ENCODE peak calls at places on chromosomes 11 and 22, in five cellular contexts. One of them, this sample, is unnamed.

GRCh38 chr22:21865041-21865440 is 2.4 kb downstream of the MAPK1 start:
- DNase-seq in IMR-90: peak; percentile 91
- DNase-seq in pancreas: no peak
- DNase-seq in brain microvascular endothelial cell: peak; percentile 79
- DNase-seq in fibroblast of pulmonary artery: peak; percentile 83
- DNase-seq in this sample: no peak

GRCh38 chr11:111913997-111914396 is 1.5 kb downstream of the HSPB2 start:
- DNase-seq in IMR-90: peak; percentile 76
- DNase-seq in pancreas: no peak
- DNase-seq in brain microvascular endothelial cell: peak; percentile 59
- DNase-seq in fibroblast of pulmonary artery: peak; percentile 88
- DNase-seq in this sample: no peak

GRCh38 chr11:27462543-27462942 is 10.0 kb downstream of the LGR4 start:
- DNase-seq in IMR-90: no peak
- DNase-seq in pancreas: no peak
- DNase-seq in brain microvascular endothelial cell: peak; percentile 67
- DNase-seq in fibroblast of pulmonary artery: peak; percentile 47
- DNase-seq in this sample: no peak

GRCh38 chr11:111367411-111368284 is 11.4 kb downstream of the POU2AF1 start:
- DNase-seq in IMR-90: no peak
- DNase-seq in pancreas: no peak
- DNase-seq in brain microvascular endothelial cell: no peak
- DNase-seq in fibroblast of pulmonary artery: no peak
- DNase-seq in this sample: no peak

GRCh38 chr11:119694334-119694733 is 34.7 kb downstream of the NECTIN1 start:
- DNase-seq in IMR-90: no peak
- DNase-seq in pancreas: peak; percentile 68
- DNase-seq in brain microvascular endothelial cell: no peak
- DNase-seq in fibroblast of pulmonary artery: no peak
- DNase-seq in this sample: peak; percentile 73

GRCh38 chr22:27175444-27175843 is 518.1 kb downstream of the MIAT start:
- DNase-seq in IMR-90: no peak
- DNase-seq in pancreas: no peak
- DNase-seq in brain microvascular endothelial cell: no peak
- DNase-seq in fibroblast of pulmonary artery: no peak
- DNase-seq in this sample: no peak

GRCh38 chr11:77361184-77361583 is 59.7 kb upstream of the GDPD4 start:
- DNase-seq in IMR-90: peak; percentile 63
- DNase-seq in pancreas: no peak
- DNase-seq in brain microvascular endothelial cell: peak; percentile 39
- DNase-seq in fibroblast of pulmonary artery: peak; percentile 44
- DNase-seq in this sample: no peak

GRCh38 chr22:43042101-43042780 is 27.3 kb upstream of the PACSIN2 start:
- DNase-seq in IMR-90: peak; percentile 24
- DNase-seq in pancreas: no peak
- DNase-seq in brain microvascular endothelial cell: no peak
- DNase-seq in fibroblast of pulmonary artery: no peak
- DNase-seq in this sample: no peak

GRCh38 chr11:126628790-126629621 is 273.5 kb downstream of the ST3GAL4 start:
- DNase-seq in IMR-90: peak; percentile 55
- DNase-seq in pancreas: no peak
- DNase-seq in brain microvascular endothelial cell: no peak
- DNase-seq in fibroblast of pulmonary artery: no peak
- DNase-seq in this sample: no peak

GRCh38 chr22:48976556-48977535 is 850.8 kb downstream of the BRD1 start:
- DNase-seq in IMR-90: no peak
- DNase-seq in pancreas: no peak
- DNase-seq in brain microvascular endothelial cell: no peak
- DNase-seq in fibroblast of pulmonary artery: no peak
- DNase-seq in this sample: no peak

GRCh38 chr11:47186076-47186936 is at the start of gene PACSIN3:
- DNase-seq in IMR-90: peak; percentile 19
- DNase-seq in pancreas: no peak
- DNase-seq in brain microvascular endothelial cell: peak; percentile 15
- DNase-seq in fibroblast of pulmonary artery: peak; percentile 35
- DNase-seq in this sample: no peak

GRCh38 chr11:47183969-47184368 is 2.3 kb downstream of the PACSIN3 start:
- DNase-seq in IMR-90: no peak
- DNase-seq in pancreas: no peak
- DNase-seq in brain microvascular endothelial cell: no peak
- DNase-seq in fibroblast of pulmonary artery: no peak
- DNase-seq in this sample: no peak

GRCh38 chr11:47183031-47183856 is 3.0 kb downstream of the PACSIN3 start:
- DNase-seq in IMR-90: no peak
- DNase-seq in pancreas: no peak
- DNase-seq in brain microvascular endothelial cell: no peak
- DNase-seq in fibroblast of pulmonary artery: no peak
- DNase-seq in this sample: no peak

GRCh38 chr11:47185305-47186075 is 744 bp downstream of the PACSIN3 start:
- DNase-seq in IMR-90: peak; percentile 37
- DNase-seq in pancreas: peak; percentile 59
- DNase-seq in brain microvascular endothelial cell: peak; percentile 11
- DNase-seq in fibroblast of pulmonary artery: peak; percentile 20
- DNase-seq in this sample: no peak

DNA sequence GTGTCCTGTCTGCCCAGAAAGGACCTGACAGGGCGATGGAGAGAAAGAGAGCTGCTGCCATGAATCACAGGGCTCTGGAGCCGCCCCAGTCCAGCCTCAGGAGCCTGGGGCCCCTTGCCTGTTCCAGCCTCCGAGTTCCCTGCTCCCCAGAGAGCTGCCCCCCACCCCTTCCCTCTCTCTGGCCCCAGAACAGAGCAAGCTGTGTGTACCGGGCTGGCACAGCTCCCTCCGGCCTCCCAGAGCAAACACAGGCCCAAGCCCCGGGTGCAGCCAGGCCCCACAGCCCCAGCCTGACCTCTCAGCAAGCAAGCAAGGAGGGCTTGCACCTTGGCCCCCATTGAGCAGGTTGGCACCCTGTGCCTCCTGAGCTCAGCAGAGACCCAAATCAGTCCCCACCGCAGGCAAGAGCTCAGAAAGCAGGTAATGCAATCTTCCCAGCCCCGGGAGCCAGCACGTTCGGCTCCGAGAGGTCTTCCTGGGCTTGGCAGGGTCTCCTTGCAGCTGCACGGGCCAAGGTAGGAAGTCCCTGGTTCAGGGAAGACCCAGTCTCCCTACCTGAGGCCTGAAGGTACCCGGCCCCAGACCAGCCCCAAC is 1.4 kb downstream of the PACSIN3 start:
- DNase-seq in IMR-90: no peak
- DNase-seq in pancreas: peak; percentile 63
- DNase-seq in brain microvascular endothelial cell: no peak
- DNase-seq in fibroblast of pulmonary artery: no peak
- DNase-seq in this sample: no peak
- H3K4me3 ChIP-seq in IMR-90: peak overlapping the region; percentile 94
- H3K4me3 ChIP-seq in pancreas: peak overlapping the region; percentile 69
- H3K4me3 ChIP-seq in brain microvascular endothelial cell: peak overlapping the region; percentile 68
- H3K4me3 ChIP-seq in fibroblast of pulmonary artery: peak overlapping the region; percentile 64
- H3K4me3 ChIP-seq in this sample: no peak overlapping the region

GRCh38 chr11:128299132-128299726 is 288.1 kb downstream of the ETS1 start:
- DNase-seq in IMR-90: peak; percentile 80
- DNase-seq in pancreas: no peak
- DNase-seq in brain microvascular endothelial cell: peak; percentile 40
- DNase-seq in fibroblast of pulmonary artery: peak; percentile 24
- DNase-seq in this sample: no peak
- H3K4me3 ChIP-seq in IMR-90: no peak overlapping the region
- H3K4me3 ChIP-seq in pancreas: no peak overlapping the region
- H3K4me3 ChIP-seq in brain microvascular endothelial cell: no peak overlapping the region
- H3K4me3 ChIP-seq in fibroblast of pulmonary artery: no peak overlapping the region
- H3K4me3 ChIP-seq in this sample: no peak overlapping the region

GRCh38 chr22:20156611-20157415 is 6.0 kb upstream of the CCDC188 start:
- DNase-seq in IMR-90: peak; percentile 66
- DNase-seq in pancreas: peak; percentile 71
- DNase-seq in brain microvascular endothelial cell: peak; percentile 63
- DNase-seq in fibroblast of pulmonary artery: peak; percentile 81
- DNase-seq in this sample: peak; percentile 82

GRCh38 chr22:20154602-20155183 is 3.8 kb upstream of the CCDC188 start:
- DNase-seq in IMR-90: no peak
- DNase-seq in pancreas: no peak
- DNase-seq in brain microvascular endothelial cell: no peak
- DNase-seq in fibroblast of pulmonary artery: no peak
- DNase-seq in this sample: no peak

GRCh38 chr22:20153945-20154344 is 3.1 kb upstream of the CCDC188 start:
- DNase-seq in IMR-90: peak; percentile 20
- DNase-seq in pancreas: no peak
- DNase-seq in brain microvascular endothelial cell: no peak
- DNase-seq in fibroblast of pulmonary artery: no peak
- DNase-seq in this sample: no peak

GRCh38 chr22:20156042-20156389 is 5.2 kb upstream of the CCDC188 start:
- DNase-seq in IMR-90: no peak
- DNase-seq in pancreas: no peak
- DNase-seq in brain microvascular endothelial cell: no peak
- DNase-seq in fibroblast of pulmonary artery: no peak
- DNase-seq in this sample: no peak

GRCh38 chr22:20155330-20156041 is 4.6 kb upstream of the CCDC188 start:
- DNase-seq in IMR-90: no peak
- DNase-seq in pancreas: no peak
- DNase-seq in brain microvascular endothelial cell: peak; percentile 30
- DNase-seq in fibroblast of pulmonary artery: peak; percentile 12
- DNase-seq in this sample: no peak
- H3K4me3 ChIP-seq in IMR-90: no peak overlapping the region
- H3K4me3 ChIP-seq in pancreas: no peak overlapping the region
- H3K4me3 ChIP-seq in brain microvascular endothelial cell: peak overlapping the region; percentile 22
- H3K4me3 ChIP-seq in fibroblast of pulmonary artery: no peak overlapping the region
- H3K4me3 ChIP-seq in this sample: no peak overlapping the region

DNA sequence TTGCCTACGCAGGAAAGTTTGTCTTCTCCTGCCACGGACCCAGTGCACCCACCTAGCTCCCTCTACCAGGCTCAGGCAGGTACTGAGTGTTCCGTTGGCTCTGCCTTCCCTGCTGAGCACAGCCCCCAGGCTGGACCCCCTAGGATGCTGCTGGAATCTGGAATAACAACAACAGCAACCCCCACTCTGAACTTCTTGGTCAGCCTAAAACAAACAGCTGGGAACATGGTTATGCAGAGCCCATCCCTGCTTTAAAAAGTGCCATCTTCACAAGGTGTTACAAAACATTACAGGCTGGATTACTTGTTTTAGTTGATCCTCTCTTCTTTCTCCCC is 1.8 kb downstream of the OPCML start:
- DNase-seq in IMR-90: no peak
- DNase-seq in pancreas: no peak
- DNase-seq in brain microvascular endothelial cell: no peak
- DNase-seq in fibroblast of pulmonary artery: no peak
- DNase-seq in this sample: no peak
- H3K4me3 ChIP-seq in IMR-90: no peak overlapping the region
- H3K4me3 ChIP-seq in pancreas: no peak overlapping the region
- H3K4me3 ChIP-seq in brain microvascular endothelial cell: no peak overlapping the region
- H3K4me3 ChIP-seq in fibroblast of pulmonary artery: no peak overlapping the region
- H3K4me3 ChIP-seq in this sample: no peak overlapping the region

GRCh38 chr11:17075506-17075905 is 2.0 kb downstream of the RPS13 start:
- DNase-seq in IMR-90: no peak
- DNase-seq in pancreas: no peak
- DNase-seq in brain microvascular endothelial cell: no peak
- DNase-seq in fibroblast of pulmonary artery: no peak
- DNase-seq in this sample: no peak
- H3K4me3 ChIP-seq in IMR-90: no peak overlapping the region
- H3K4me3 ChIP-seq in pancreas: peak overlapping the region; percentile 89
- H3K4me3 ChIP-seq in brain microvascular endothelial cell: peak overlapping the region; percentile 31
- H3K4me3 ChIP-seq in fibroblast of pulmonary artery: peak overlapping the region; percentile 98
- H3K4me3 ChIP-seq in this sample: peak overlapping the region; percentile 99

GRCh38 chr11:117535201-117535869 is 207.7 kb downstream of the CEP164 start:
- DNase-seq in IMR-90: no peak
- DNase-seq in pancreas: no peak
- DNase-seq in brain microvascular endothelial cell: no peak
- DNase-seq in fibroblast of pulmonary artery: no peak
- DNase-seq in this sample: no peak
- H3K4me3 ChIP-seq in IMR-90: no peak overlapping the region
- H3K4me3 ChIP-seq in pancreas: no peak overlapping the region
- H3K4me3 ChIP-seq in brain microvascular endothelial cell: no peak overlapping the region
- H3K4me3 ChIP-seq in fibroblast of pulmonary artery: no peak overlapping the region
- H3K4me3 ChIP-seq in this sample: no peak overlapping the region

DNA sequence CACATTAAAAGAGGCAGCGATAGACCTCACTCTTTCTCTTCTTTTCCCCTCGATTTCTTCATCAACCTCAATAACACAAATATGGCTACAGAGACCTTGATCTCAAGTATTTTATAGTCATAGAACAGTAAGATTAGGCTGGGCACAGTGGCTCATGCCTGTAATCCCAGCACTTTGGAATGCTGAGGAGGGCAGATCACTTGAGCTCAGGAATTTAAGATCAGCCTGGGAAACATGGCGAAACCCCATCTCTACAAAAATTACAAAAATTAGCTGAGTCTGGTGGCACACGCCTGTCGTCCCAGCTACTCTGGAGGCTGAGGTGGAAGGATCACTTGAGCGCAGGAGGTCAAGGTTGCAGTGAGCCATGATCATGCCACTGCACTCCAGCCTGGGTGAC is 14.6 kb downstream of the SLN start:
- DNase-seq in IMR-90: no peak
- DNase-seq in pancreas: no peak
- DNase-seq in brain microvascular endothelial cell: no peak
- DNase-seq in fibroblast of pulmonary artery: no peak
- DNase-seq in this sample: no peak
- H3K4me3 ChIP-seq in IMR-90: no peak overlapping the region
- H3K4me3 ChIP-seq in pancreas: no peak overlapping the region
- H3K4me3 ChIP-seq in brain microvascular endothelial cell: no peak overlapping the region
- H3K4me3 ChIP-seq in fibroblast of pulmonary artery: no peak overlapping the region
- H3K4me3 ChIP-seq in this sample: no peak overlapping the region

GRCh38 chr11:7673724-7674434 is 579 bp upstream of the CYB5R2 start:
- DNase-seq in IMR-90: no peak
- DNase-seq in pancreas: no peak
- DNase-seq in brain microvascular endothelial cell: no peak
- DNase-seq in fibroblast of pulmonary artery: no peak
- DNase-seq in this sample: no peak
- H3K4me3 ChIP-seq in IMR-90: peak overlapping the region; percentile 35
- H3K4me3 ChIP-seq in pancreas: peak overlapping the region; percentile 50
- H3K4me3 ChIP-seq in brain microvascular endothelial cell: peak overlapping the region; percentile 50
- H3K4me3 ChIP-seq in fibroblast of pulmonary artery: peak overlapping the region; percentile 55
- H3K4me3 ChIP-seq in this sample: no peak overlapping the region

GRCh38 chr11:32440372-32440888 is 5.1 kb upstream of the WT1 start:
- DNase-seq in IMR-90: no peak
- DNase-seq in pancreas: no peak
- DNase-seq in brain microvascular endothelial cell: no peak
- DNase-seq in fibroblast of pulmonary artery: no peak
- DNase-seq in this sample: no peak
- H3K4me3 ChIP-seq in IMR-90: no peak overlapping the region
- H3K4me3 ChIP-seq in pancreas: no peak overlapping the region
- H3K4me3 ChIP-seq in brain microvascular endothelial cell: no peak overlapping the region
- H3K4me3 ChIP-seq in fibroblast of pulmonary artery: no peak overlapping the region
- H3K4me3 ChIP-seq in this sample: no peak overlapping the region

GRCh38 chr22:41910050-41910598 is 4.8 kb downstream of the SHISA8 start:
- DNase-seq in IMR-90: no peak
- DNase-seq in pancreas: no peak
- DNase-seq in brain microvascular endothelial cell: no peak
- DNase-seq in fibroblast of pulmonary artery: no peak
- DNase-seq in this sample: no peak
- H3K4me3 ChIP-seq in IMR-90: peak overlapping the region; percentile 1
- H3K4me3 ChIP-seq in pancreas: peak overlapping the region; percentile 11
- H3K4me3 ChIP-seq in brain microvascular endothelial cell: no peak overlapping the region
- H3K4me3 ChIP-seq in fibroblast of pulmonary artery: no peak overlapping the region
- H3K4me3 ChIP-seq in this sample: no peak overlapping the region